ENCODE peak calls at places on chromosome 16, in ten cellular contexts. S is psoas muscle, C is uterus, H is lung, Y is fibroblast of lung, Q is MM.1S, M is upper lobe of right lung, I is body of pancreas, N is breast epithelium, U is Panc1. F is an unnamed sample.
A peak's percentile ranks its signal among the peaks of the same experiment; 100 is the strongest.

GRCh38 chr16:705748-706188 is at the start of gene FBXL16:
- DNase-seq in S (no peak), C (no peak), H (no peak), Y (no peak), Q (no peak), M (no peak), I (no peak), N (no peak), U (no peak), F (no peak)

GRCh38 chr16:76490240-76490639 is 213.0 kb downstream of the CNTNAP4 start:
- DNase-seq in S (no peak), C (no peak), H (no peak), Y (no peak), Q (no peak), M (no peak), I (no peak), N (no peak), U (no peak), F (no peak)

GRCh38 chr16:25317732-25318316 is 60.2 kb upstream of the ZKSCAN2 start:
- DNase-seq in S (no peak), C (no peak), H (no peak), Y (no peak), Q (no peak), M (no peak), I (no peak), N (no peak), U (no peak), F (no peak)

GRCh38 chr16:64700628-64701027 is 421.2 kb downstream of the CDH11 start:
- DNase-seq in S (no peak), C (no peak), H (no peak), Y (no peak), Q (no peak), M (no peak), I (no peak), N (no peak), U (no peak), F (no peak)

GRCh38 chr16:58511933-58512815 is 3.1 kb upstream of the SETD6 start:
- DNase-seq in S (peak; percentile 82), C (peak; percentile 58), H (peak; percentile 76), Y (peak; percentile 55), Q (peak; percentile 69), M (peak; percentile 87), I (peak; percentile 83), N (no peak), U (no peak), F (peak; percentile 78)

GRCh38 chr16:75555707-75556512 is at the start of gene TMEM231:
- DNase-seq in S (peak; percentile 98), C (peak; percentile 96), H (peak; percentile 97), Y (peak; percentile 92), Q (peak; percentile 91), M (peak; percentile 99), I (peak; percentile 96), N (peak; percentile 96), U (no peak), F (peak; percentile 97)

GRCh38 chr16:89841275-89841674 is 13.0 kb downstream of the SPIRE2 start:
- DNase-seq in S (no peak), C (no peak), H (no peak), Y (no peak), Q (no peak), M (no peak), I (no peak), N (no peak), U (no peak), F (peak; percentile 75)

GRCh38 chr16:69607674-69608073 is 41.9 kb downstream of the NFAT5 start:
- DNase-seq in S (no peak), C (no peak), H (no peak), Y (no peak), Q (peak; percentile 43), M (no peak), I (no peak), N (no peak), U (no peak), F (no peak)

GRCh38 chr16:85657996-85658395 is 30.8 kb downstream of the GINS2 start:
- DNase-seq in S (no peak), C (no peak), H (no peak), Y (no peak), Q (no peak), M (no peak), I (no peak), N (no peak), U (no peak), F (no peak)

GRCh38 chr16:3264137-3265036 is 8.0 kb upstream of the MEFV start:
- DNase-seq in S (peak; percentile 98), C (peak; percentile 97), H (peak; percentile 98), Y (peak; percentile 98), Q (peak; percentile 97), M (peak; percentile 99), I (peak; percentile 92), N (peak; percentile 97), U (peak; percentile 83), F (peak; percentile 95)
- TF ChIP-seq CTCF in S (peak; percentile 5), C (peak; percentile 30), H (no peak), Y (no peak), Q (peak; percentile 37), M (peak; percentile 27), I (no peak), N (peak; percentile 39), U (no peak), F (no peak)

DNA sequence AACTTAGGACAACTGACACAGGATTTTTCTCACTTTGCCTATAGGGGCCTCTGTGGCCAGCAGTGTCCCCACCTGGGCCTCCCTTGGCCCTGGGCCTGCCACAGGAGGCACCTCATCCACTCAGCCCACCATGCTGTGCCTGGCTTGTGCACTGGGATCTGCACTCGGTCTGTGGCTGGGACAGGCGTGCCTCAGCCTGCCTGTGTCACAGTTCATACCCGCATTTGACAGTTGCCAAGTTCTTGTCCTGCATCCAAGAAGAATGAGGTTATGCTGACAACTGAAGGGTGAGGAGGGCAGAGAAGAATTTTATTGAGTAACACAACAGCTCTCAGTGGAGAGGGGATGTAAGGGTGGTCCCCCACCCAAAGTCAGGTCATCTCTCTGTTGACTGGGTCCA is 36.0 kb downstream of the ZFP90 start:
- DNase-seq in S (no peak), C (no peak), H (no peak), Y (no peak), Q (no peak), M (no peak), I (no peak), N (no peak), U (no peak), F (no peak)
- H3K9me3 ChIP-seq in S (peaks cover 80% of the 10 kb centered on the region), C (peaks cover 20% of the 10 kb centered on the region), H (peaks cover 39% of the 10 kb centered on the region), Y (peaks cover 2% of the 10 kb centered on the region), Q (no peaks in the 10 kb centered on the region), M (peaks cover 80% of the 10 kb centered on the region), I (no peaks in the 10 kb centered on the region), N (peaks cover 93% of the 10 kb centered on the region), U (peaks cover under 1% of the 10 kb centered on the region), F (peaks cover 40% of the 10 kb centered on the region)

DNA sequence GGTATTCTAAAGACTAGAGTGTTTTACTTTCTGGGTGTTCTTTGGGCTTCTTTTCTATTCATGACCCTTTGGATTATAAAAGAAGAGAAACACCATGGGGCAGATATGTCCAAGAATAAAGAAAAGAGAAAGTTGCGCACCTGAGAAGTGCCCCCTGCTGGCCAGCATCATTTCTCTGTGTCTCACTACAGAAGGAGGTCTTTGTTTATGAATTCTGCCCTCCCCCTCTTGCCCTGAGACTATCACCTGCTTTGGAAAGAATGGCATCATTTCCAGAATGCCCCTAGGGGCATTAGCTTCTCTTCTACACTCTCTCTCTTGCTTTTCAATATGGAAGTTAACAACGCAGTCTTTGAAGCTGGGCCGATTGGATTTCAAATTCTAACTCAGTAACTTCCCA is 45.0 kb downstream of the CDH13 start:
- DNase-seq in S (no peak), C (no peak), H (no peak), Y (no peak), Q (no peak), M (no peak), I (no peak), N (no peak), U (no peak), F (peak; percentile 57)
- TF ChIP-seq CTCF in S (no peak), C (peak; percentile 19), H (no peak), Y (no peak), Q (no peak), M (peak; percentile 12), I (no peak), N (no peak), U (peak; percentile 43), F (peak; percentile 29)

DNA sequence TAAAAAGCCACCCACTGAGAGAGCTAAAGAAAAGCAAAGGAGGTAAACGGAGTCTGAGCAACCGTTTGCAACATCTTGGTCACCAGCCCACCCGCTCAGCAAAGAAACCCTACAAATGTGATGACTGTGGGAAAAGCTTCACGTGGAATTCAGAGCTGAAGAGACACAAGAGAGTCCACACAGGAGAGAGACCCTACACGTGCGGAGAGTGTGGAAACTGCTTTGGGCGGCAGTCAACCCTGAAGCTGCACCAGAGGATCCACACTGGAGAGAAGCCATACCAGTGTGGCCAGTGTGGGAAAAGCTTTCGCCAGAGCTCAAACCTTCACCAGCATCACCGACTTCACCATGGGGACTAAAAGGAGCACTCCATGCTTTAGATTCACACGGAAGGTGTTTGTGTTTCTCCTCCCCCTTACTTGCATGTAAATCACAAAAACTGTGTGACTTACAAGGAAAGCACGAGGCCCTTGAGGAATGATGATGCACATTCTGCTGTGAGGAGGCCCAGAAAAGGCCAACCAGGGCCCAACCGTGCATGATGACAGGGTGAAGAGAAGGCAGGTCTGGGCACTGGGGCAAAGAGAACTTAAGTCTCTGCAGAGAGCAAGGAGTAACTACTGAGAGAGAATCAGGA is 7.7 kb downstream of the ZNF174 start:
- DNase-seq in S (no peak), C (no peak), H (no peak), Y (no peak), Q (no peak), M (no peak), I (no peak), N (no peak), U (no peak), F (no peak)
- H3K9me3 ChIP-seq in S (peaks cover 79% of the 10 kb centered on the region), C (peaks cover 75% of the 10 kb centered on the region), H (peaks cover 57% of the 10 kb centered on the region), Y (peaks cover 9% of the 10 kb centered on the region), Q (no peaks in the 10 kb centered on the region), M (peaks cover 78% of the 10 kb centered on the region), I (peaks cover 7% of the 10 kb centered on the region), N (peaks cover 93% of the 10 kb centered on the region), U (peaks cover 67% of the 10 kb centered on the region), F (peaks cover 48% of the 10 kb centered on the region)

DNA sequence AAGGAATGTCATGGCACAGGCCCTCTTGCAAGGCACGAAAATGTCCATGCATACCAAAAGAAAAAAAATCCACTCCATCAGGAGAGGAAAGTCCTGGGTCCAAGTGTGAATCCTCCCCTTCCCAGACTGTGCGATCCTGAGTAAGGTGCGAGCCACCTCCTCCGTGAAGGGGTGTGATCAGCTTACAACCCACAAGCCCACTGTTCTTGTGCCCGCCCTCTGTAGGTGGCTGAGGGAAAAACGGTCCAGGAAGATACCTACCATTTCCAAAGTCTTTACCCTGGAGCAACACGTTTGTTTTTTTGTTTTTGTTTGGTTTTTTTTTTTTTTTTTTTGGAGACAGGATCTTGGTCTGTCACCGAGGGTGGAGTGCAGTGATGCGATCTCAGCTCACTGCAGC is 116.5 kb downstream of the ZNF423 start:
- DNase-seq in S (no peak), C (no peak), H (no peak), Y (no peak), Q (no peak), M (no peak), I (no peak), N (no peak), U (no peak), F (no peak)
- TF ChIP-seq CTCF in S (no peak), C (no peak), H (no peak), Y (no peak), Q (peak; percentile 18), M (no peak), I (no peak), N (no peak), U (no peak), F (no peak)

GRCh38 chr16:35234679-35235078 is 1775.3 kb downstream of the TP53TG3F start:
- DNase-seq in S (no peak), C (no peak), H (no peak), Y (no peak), Q (no peak), M (no peak), I (no peak), N (no peak), U (no peak), F (no peak)
- H3K9me3 ChIP-seq in S (no peaks in the 10 kb centered on the region), C (no peaks in the 10 kb centered on the region), H (peaks cover 20% of the 10 kb centered on the region), Y (no peaks in the 10 kb centered on the region), Q (no peaks in the 10 kb centered on the region), M (no peaks in the 10 kb centered on the region), I (no peaks in the 10 kb centered on the region), N (peaks cover 9% of the 10 kb centered on the region), U (no peaks in the 10 kb centered on the region), F (no peaks in the 10 kb centered on the region)

F was measured in CD8-positive, alpha-beta T cell.